ENCODE peak calls at places on chromosome 11, in nine cellular contexts. One of them, this sample, is unnamed.

GRCh38 chr11:58576792-58577440 is 1.3 kb upstream of the LPXN start:
- DNase-seq in IMR-90: peak
- DNase-seq in A549: no peak
- DNase-seq in tibial nerve: no peak
- DNase-seq in cardiac muscle cell: peak
- DNase-seq in Karpas-422: peak
- DNase-seq in AG10803: peak
- DNase-seq in HFF-Myc: no peak
- DNase-seq in PC-3: peak
- DNase-seq in this sample: peak

GRCh38 chr11:101721270-101721669 is 137.5 kb upstream of the TRPC6 start:
- DNase-seq in Karpas-422: no peak
- DNase-seq in PC-3: peak
- DNase-seq in cardiac muscle cell: no peak
- DNase-seq in AG10803: no peak
- DNase-seq in tibial nerve: no peak
- DNase-seq in A549: no peak
- DNase-seq in IMR-90: peak
- DNase-seq in HFF-Myc: no peak
- DNase-seq in this sample: no peak

GRCh38 chr11:45717526-45717925 is 52.1 kb upstream of the CHST1 start:
- DNase-seq in cardiac muscle cell: no peak
- DNase-seq in AG10803: no peak
- DNase-seq in A549: no peak
- DNase-seq in HFF-Myc: no peak
- DNase-seq in IMR-90: no peak
- DNase-seq in tibial nerve: no peak
- DNase-seq in PC-3: no peak
- DNase-seq in Karpas-422: no peak
- DNase-seq in this sample: no peak

GRCh38 chr11:47572715-47573255 is 6.0 kb downstream of the KBTBD4 start:
- DNase-seq in IMR-90: no peak
- DNase-seq in tibial nerve: no peak
- DNase-seq in Karpas-422: no peak
- DNase-seq in PC-3: no peak
- DNase-seq in cardiac muscle cell: no peak
- DNase-seq in HFF-Myc: no peak
- DNase-seq in A549: no peak
- DNase-seq in AG10803: no peak
- DNase-seq in this sample: no peak

GRCh38 chr11:34899633-34900016 is 16.6 kb downstream of the APIP start:
- DNase-seq in tibial nerve: no peak
- DNase-seq in HFF-Myc: no peak
- DNase-seq in cardiac muscle cell: peak
- DNase-seq in Karpas-422: no peak
- DNase-seq in AG10803: no peak
- DNase-seq in IMR-90: no peak
- DNase-seq in A549: no peak
- DNase-seq in PC-3: no peak
- DNase-seq in this sample: no peak

GRCh38 chr11:126483796-126484195 is 128.3 kb downstream of the ST3GAL4 start:
- DNase-seq in HFF-Myc: no peak
- DNase-seq in PC-3: no peak
- DNase-seq in AG10803: no peak
- DNase-seq in tibial nerve: no peak
- DNase-seq in cardiac muscle cell: no peak
- DNase-seq in IMR-90: no peak
- DNase-seq in A549: no peak
- DNase-seq in Karpas-422: no peak
- DNase-seq in this sample: no peak

GRCh38 chr11:57491371-57492061 is 24.0 kb downstream of the SLC43A1 start:
- DNase-seq in PC-3: no peak
- DNase-seq in HFF-Myc: no peak
- DNase-seq in AG10803: no peak
- DNase-seq in cardiac muscle cell: peak
- DNase-seq in Karpas-422: peak
- DNase-seq in A549: no peak
- DNase-seq in IMR-90: no peak
- DNase-seq in tibial nerve: no peak
- DNase-seq in this sample: peak

GRCh38 chr11:94706211-94706610 is 61.9 kb upstream of the AMOTL1 start:
- DNase-seq in tibial nerve: no peak
- DNase-seq in HFF-Myc: no peak
- DNase-seq in cardiac muscle cell: no peak
- DNase-seq in IMR-90: peak
- DNase-seq in Karpas-422: no peak
- DNase-seq in AG10803: peak
- DNase-seq in PC-3: peak
- DNase-seq in A549: no peak
- DNase-seq in this sample: no peak

GRCh38 chr11:111435046-111435698 is 56.1 kb upstream of the POU2AF1 start:
- DNase-seq in tibial nerve: no peak
- DNase-seq in IMR-90: no peak
- DNase-seq in cardiac muscle cell: no peak
- DNase-seq in Karpas-422: peak
- DNase-seq in AG10803: no peak
- DNase-seq in PC-3: no peak
- DNase-seq in A549: no peak
- DNase-seq in HFF-Myc: no peak
- DNase-seq in this sample: no peak

GRCh38 chr11:65793144-65793581 is 6.3 kb downstream of the OVOL1 start:
- DNase-seq in cardiac muscle cell: no peak
- DNase-seq in tibial nerve: no peak
- DNase-seq in AG10803: no peak
- DNase-seq in A549: no peak
- DNase-seq in HFF-Myc: no peak
- DNase-seq in Karpas-422: no peak
- DNase-seq in IMR-90: no peak
- DNase-seq in PC-3: peak
- DNase-seq in this sample: no peak

GRCh38 chr11:2294340-2295290 is 7.1 kb downstream of the C11orf21 start:
- DNase-seq in AG10803: no peak
- DNase-seq in IMR-90: no peak
- DNase-seq in A549: no peak
- DNase-seq in Karpas-422: no peak
- DNase-seq in PC-3: no peak
- DNase-seq in tibial nerve: peak
- DNase-seq in cardiac muscle cell: no peak
- DNase-seq in HFF-Myc: no peak
- DNase-seq in this sample: peak

GRCh38 chr11:77047007-77047927 is 13.1 kb downstream of the B3GNT6 start:
- DNase-seq in PC-3: peak
- DNase-seq in tibial nerve: peak
- DNase-seq in A549: peak
- DNase-seq in AG10803: peak
- DNase-seq in IMR-90: peak
- DNase-seq in HFF-Myc: peak
- DNase-seq in Karpas-422: peak
- DNase-seq in cardiac muscle cell: peak
- DNase-seq in this sample: peak

GRCh38 chr11:70201876-70202861 is 927 bp upstream of the FADD start:
- DNase-seq in cardiac muscle cell: peak
- DNase-seq in AG10803: peak
- DNase-seq in HFF-Myc: no peak
- DNase-seq in IMR-90: no peak
- DNase-seq in Karpas-422: peak
- DNase-seq in PC-3: no peak
- DNase-seq in tibial nerve: no peak
- DNase-seq in A549: no peak
- DNase-seq in this sample: no peak

GRCh38 chr11:34168642-34169051 is 63.2 kb downstream of the NAT10 start:
- DNase-seq in tibial nerve: no peak
- DNase-seq in HFF-Myc: no peak
- DNase-seq in A549: no peak
- DNase-seq in cardiac muscle cell: no peak
- DNase-seq in IMR-90: peak
- DNase-seq in AG10803: peak
- DNase-seq in Karpas-422: no peak
- DNase-seq in PC-3: peak
- DNase-seq in this sample: no peak

GRCh38 chr11:75673977-75674582 is 5.2 kb upstream of the MAP6 start:
- DNase-seq in Karpas-422: peak
- DNase-seq in IMR-90: peak
- DNase-seq in A549: no peak
- DNase-seq in HFF-Myc: peak
- DNase-seq in PC-3: peak
- DNase-seq in tibial nerve: no peak
- DNase-seq in AG10803: peak
- DNase-seq in cardiac muscle cell: peak
- DNase-seq in this sample: no peak

GRCh38 chr11:134819026-134819425 is 407.0 kb upstream of the B3GAT1 start:
- DNase-seq in A549: no peak
- DNase-seq in HFF-Myc: no peak
- DNase-seq in IMR-90: no peak
- DNase-seq in AG10803: no peak
- DNase-seq in Karpas-422: no peak
- DNase-seq in PC-3: no peak
- DNase-seq in cardiac muscle cell: no peak
- DNase-seq in tibial nerve: no peak
- DNase-seq in this sample: no peak

GRCh38 chr11:5620606-5621521 is 3.9 kb upstream of the TRIM34 start:
- DNase-seq in Karpas-422: no peak
- DNase-seq in IMR-90: peak
- DNase-seq in tibial nerve: no peak
- DNase-seq in cardiac muscle cell: peak
- DNase-seq in HFF-Myc: no peak
- DNase-seq in PC-3: peak
- DNase-seq in AG10803: peak
- DNase-seq in A549: peak
- DNase-seq in this sample: no peak

DNA sequence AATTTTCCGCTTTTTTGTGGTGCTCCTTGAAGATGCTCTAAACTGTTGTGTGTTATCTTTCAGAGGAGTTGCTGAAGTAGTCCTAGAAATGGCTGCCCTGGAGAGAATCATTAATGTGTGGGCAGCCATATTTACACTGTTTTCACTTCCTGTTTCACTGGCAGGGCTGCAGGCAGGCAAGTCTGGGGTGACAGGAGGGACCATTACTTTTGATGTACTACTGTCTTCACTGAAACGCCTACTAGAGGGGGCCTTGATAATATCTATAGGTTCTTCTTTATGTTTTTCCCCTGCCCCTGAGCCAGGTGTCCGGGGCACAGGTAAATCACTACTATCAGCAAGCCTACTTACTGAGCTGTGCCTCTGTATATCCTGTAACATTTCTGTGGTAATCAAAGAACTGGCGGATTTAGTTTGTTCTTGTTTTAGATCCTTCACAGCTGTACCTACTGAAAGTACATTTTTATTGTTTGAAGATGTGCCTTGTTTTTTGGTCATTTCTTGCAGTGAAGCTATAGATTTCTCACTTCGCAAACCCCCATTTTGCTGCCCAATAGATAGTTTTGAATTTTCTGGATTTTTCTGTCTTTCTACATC is 39.7 kb downstream of the ACAT1 start:
- DNase-seq in AG10803: no peak
- DNase-seq in PC-3: no peak
- DNase-seq in A549: no peak
- DNase-seq in Karpas-422: peak
- DNase-seq in tibial nerve: no peak
- DNase-seq in IMR-90: no peak
- DNase-seq in cardiac muscle cell: no peak
- DNase-seq in HFF-Myc: no peak
- DNase-seq in this sample: no peak
- H3K4me3 ChIP-seq in AG10803: no peak
- H3K4me3 ChIP-seq in PC-3: no peak
- H3K4me3 ChIP-seq in A549: no peak
- H3K4me3 ChIP-seq in Karpas-422: no peak
- H3K4me3 ChIP-seq in tibial nerve: no peak
- H3K4me3 ChIP-seq in IMR-90: no peak
- H3K4me3 ChIP-seq in cardiac muscle cell: no peak
- H3K4me3 ChIP-seq in HFF-Myc: no peak
- H3K4me3 ChIP-seq in this sample: no peak

GRCh38 chr11:73273246-73273890 is 1.2 kb downstream of the P2RY6 start:
- DNase-seq in Karpas-422: no peak
- DNase-seq in PC-3: no peak
- DNase-seq in cardiac muscle cell: no peak
- DNase-seq in tibial nerve: no peak
- DNase-seq in A549: no peak
- DNase-seq in AG10803: no peak
- DNase-seq in IMR-90: no peak
- DNase-seq in HFF-Myc: no peak
- DNase-seq in this sample: no peak
- H3K4me3 ChIP-seq in Karpas-422: no peak
- H3K4me3 ChIP-seq in PC-3: no peak
- H3K4me3 ChIP-seq in cardiac muscle cell: no peak
- H3K4me3 ChIP-seq in tibial nerve: no peak
- H3K4me3 ChIP-seq in A549: peak
- H3K4me3 ChIP-seq in AG10803: no peak
- H3K4me3 ChIP-seq in IMR-90: no peak
- H3K4me3 ChIP-seq in HFF-Myc: no peak
- H3K4me3 ChIP-seq in this sample: no peak

GRCh38 chr11:114058026-114058706 is 1.3 kb upstream of the ZBTB16 start:
- DNase-seq in A549: no peak
- DNase-seq in IMR-90: no peak
- DNase-seq in tibial nerve: no peak
- DNase-seq in HFF-Myc: no peak
- DNase-seq in PC-3: no peak
- DNase-seq in AG10803: no peak
- DNase-seq in cardiac muscle cell: peak
- DNase-seq in Karpas-422: no peak
- DNase-seq in this sample: no peak

GRCh38 chr11:114059984-114060401 is 482 bp downstream of the ZBTB16 start:
- DNase-seq in PC-3: no peak
- DNase-seq in Karpas-422: no peak
- DNase-seq in AG10803: no peak
- DNase-seq in A549: no peak
- DNase-seq in IMR-90: no peak
- DNase-seq in cardiac muscle cell: peak
- DNase-seq in tibial nerve: no peak
- DNase-seq in HFF-Myc: no peak
- DNase-seq in this sample: no peak

GRCh38 chr11:114057605-114058004 is 1.9 kb upstream of the ZBTB16 start:
- DNase-seq in tibial nerve: no peak
- DNase-seq in IMR-90: no peak
- DNase-seq in A549: no peak
- DNase-seq in PC-3: no peak
- DNase-seq in AG10803: no peak
- DNase-seq in Karpas-422: no peak
- DNase-seq in HFF-Myc: no peak
- DNase-seq in cardiac muscle cell: no peak
- DNase-seq in this sample: no peak

GRCh38 chr11:114059278-114059983 is at the start of gene ZBTB16:
- DNase-seq in HFF-Myc: no peak
- DNase-seq in A549: no peak
- DNase-seq in AG10803: no peak
- DNase-seq in PC-3: no peak
- DNase-seq in IMR-90: no peak
- DNase-seq in tibial nerve: peak
- DNase-seq in Karpas-422: no peak
- DNase-seq in cardiac muscle cell: peak
- DNase-seq in this sample: no peak

GRCh38 chr11:114058871-114059277 is 637 bp upstream of the ZBTB16 start:
- DNase-seq in IMR-90: no peak
- DNase-seq in A549: no peak
- DNase-seq in AG10803: no peak
- DNase-seq in cardiac muscle cell: peak
- DNase-seq in tibial nerve: no peak
- DNase-seq in HFF-Myc: no peak
- DNase-seq in Karpas-422: no peak
- DNase-seq in PC-3: no peak
- DNase-seq in this sample: no peak
- H3K4me3 ChIP-seq in IMR-90: no peak
- H3K4me3 ChIP-seq in A549: peak
- H3K4me3 ChIP-seq in AG10803: no peak
- H3K4me3 ChIP-seq in cardiac muscle cell: peak
- H3K4me3 ChIP-seq in tibial nerve: peak
- H3K4me3 ChIP-seq in HFF-Myc: no peak
- H3K4me3 ChIP-seq in Karpas-422: no peak
- H3K4me3 ChIP-seq in PC-3: no peak
- H3K4me3 ChIP-seq in this sample: no peak

GRCh38 chr11:128908391-128909246 is 17.5 kb downstream of the KCNJ5 start:
- DNase-seq in PC-3: peak
- DNase-seq in A549: peak
- DNase-seq in IMR-90: peak
- DNase-seq in cardiac muscle cell: peak
- DNase-seq in HFF-Myc: peak
- DNase-seq in Karpas-422: no peak
- DNase-seq in AG10803: peak
- DNase-seq in tibial nerve: peak
- DNase-seq in this sample: no peak
- H3K4me3 ChIP-seq in PC-3: no peak
- H3K4me3 ChIP-seq in A549: peak
- H3K4me3 ChIP-seq in IMR-90: no peak
- H3K4me3 ChIP-seq in cardiac muscle cell: no peak
- H3K4me3 ChIP-seq in HFF-Myc: peak
- H3K4me3 ChIP-seq in Karpas-422: no peak
- H3K4me3 ChIP-seq in AG10803: peak
- H3K4me3 ChIP-seq in tibial nerve: no peak
- H3K4me3 ChIP-seq in this sample: no peak

This sample was measured in HAP-1.